ENCODE peak calls at places on chromosomes 2 and 18, in six cellular contexts. J is activated T-cell treated with anti-CD3 and anti-CD28 coated beads for 1 hour; D is right atrium auricular region; Q is GM12865; S is CD4-positive, alpha-beta T cell; K is cardiac fibroblast. M is an unnamed sample.

GRCh38 chr2:179910735-179911113 is 49.3 kb upstream of the ZNF385B start:
- DNase-seq in D (no peak), K (no peak), S (no peak), J (no peak), Q (no peak), M (no peak)

GRCh38 chr2:206276169-206276927 is 1.9 kb downstream of the ZDBF2 start:
- DNase-seq in K (no peak), J (no peak), D (no peak), S (no peak), Q (no peak), M (no peak)

GRCh38 chr2:15867194-15868171 is 72.9 kb upstream of the MYCN start:
- DNase-seq in D (no peak), Q (no peak), K (no peak), J (no peak), S (no peak), M (no peak)

GRCh38 chr2:170409164-170409535 is 231.2 kb downstream of the MYO3B start:
- DNase-seq in Q (peak), S (peak), K (peak), J (peak), D (peak), M (peak)

GRCh38 chr2:218607436-218608115 is at the start of gene PLCD4:
- DNase-seq in K (peak), Q (no peak), S (no peak), J (no peak), D (no peak), M (peak)

GRCh38 chr18:51030537-51031258 is 685 bp downstream of the SMAD4 start:
- DNase-seq in S (peak), Q (peak), J (peak), D (peak), K (peak), M (peak)

GRCh38 chr18:41754332-41754731 is 200.7 kb upstream of the PIK3C3 start:
- DNase-seq in J (no peak), D (no peak), Q (no peak), S (no peak), K (no peak), M (no peak)

GRCh38 chr2:69946351-69947077 is 14.9 kb downstream of the ASPRV1 start:
- DNase-seq in K (peak), S (peak), J (peak), D (peak), Q (peak), M (peak)

GRCh38 chr2:83972123-83972522 is 487.0 kb downstream of the SUCLG1 start:
- DNase-seq in J (no peak), D (no peak), Q (no peak), K (peak), S (no peak), M (peak)

GRCh38 chr18:63452273-63452672 is 24.5 kb upstream of the SERPINB5 start:
- DNase-seq in K (peak), J (no peak), S (no peak), D (no peak), Q (no peak), M (no peak)

GRCh38 chr2:110858135-110858737 is 125.9 kb downstream of the ACOXL start:
- DNase-seq in J (peak), K (no peak), D (no peak), Q (peak), S (peak), M (no peak)